ENCODE peak calls at places on chromosomes 3 and 15, in nine cellular contexts. T is Panc1, S is A549, N is K562, X is GM23338, H is HL-60, I is HCT116, M is HepG2, E is GM12878. K is an unnamed sample.

GRCh38 chr3:74489393-74489792 is 125.1 kb downstream of the CNTN3 start:
- DNase-seq in T (no peak), H (no peak), I (no peak), M (no peak), N (no peak), E (no peak), X (no peak), S (no peak), K (no peak)

GRCh38 chr15:54273928-54274327 is 295.7 kb downstream of the UNC13C start:
- DNase-seq in T (no peak), X (peak; percentile 33), N (no peak), E (no peak), M (no peak), I (no peak), H (peak; percentile 9), S (no peak), K (peak; percentile 8)

GRCh38 chr3:46903341-46904302 is 26.1 kb downstream of the PTH1R start:
- DNase-seq in X (no peak), I (no peak), E (no peak), M (no peak), S (no peak), N (peak; percentile 69), T (no peak), H (no peak), K (no peak)

GRCh38 chr15:39167114-39168058 is 413.5 kb upstream of the THBS1 start:
- DNase-seq in N (no peak), I (no peak), E (no peak), S (no peak), M (peak; percentile 48), X (no peak), H (no peak), T (no peak), K (no peak)

GRCh38 chr15:97654677-97655076 is 305.8 kb upstream of the ARRDC4 start:
- DNase-seq in S (no peak), E (no peak), N (no peak), T (no peak), I (no peak), H (no peak), M (no peak), X (peak; percentile 17), K (no peak)

GRCh38 chr15:82680200-82681102 is 29.2 kb downstream of the AP3B2 start:
- DNase-seq in I (no peak), H (peak; percentile 13), N (peak; percentile 98), T (no peak), S (peak; percentile 67), M (no peak), X (peak; percentile 94), E (no peak), K (peak; percentile 77)

GRCh38 chr3:193805448-193805847 is 212.4 kb downstream of the OPA1 start:
- DNase-seq in E (no peak), H (no peak), I (peak; percentile 77), X (no peak), T (peak; percentile 78), S (peak; percentile 80), N (peak; percentile 35), M (peak; percentile 63), K (peak; percentile 47)

GRCh38 chr3:133944641-133945441 is 49.2 kb upstream of the RAB6B start:
- DNase-seq in T (no peak), H (peak; percentile 28), E (no peak), X (no peak), M (no peak), S (no peak), I (no peak), N (no peak), K (peak; percentile 59)

GRCh38 chr3:55271549-55271948 is 215.6 kb downstream of the WNT5A start:
- DNase-seq in M (no peak), T (no peak), N (no peak), S (no peak), H (no peak), I (no peak), X (no peak), E (no peak), K (no peak)

GRCh38 chr15:52463638-52464037 is 65.0 kb downstream of the MYO5A start:
- DNase-seq in H (no peak), E (no peak), T (no peak), M (no peak), N (no peak), S (no peak), I (no peak), X (no peak), K (no peak)

GRCh38 chr15:22227961-22228762 is 147.8 kb downstream of the OR4M2 start:
- DNase-seq in E (no peak), H (no peak), T (no peak), N (no peak), M (no peak), X (no peak), S (no peak), I (no peak), K (no peak)

GRCh38 chr3:66625464-66626216 is 124.8 kb upstream of the LRIG1 start:
- DNase-seq in N (no peak), I (no peak), S (no peak), X (no peak), E (no peak), H (no peak), T (no peak), M (no peak), K (no peak)

GRCh38 chr15:82763361-82764142 is 42.3 kb downstream of the FSD2 start:
- DNase-seq in M (peak; percentile 86), T (no peak), I (no peak), H (no peak), E (no peak), N (no peak), S (no peak), X (no peak), K (no peak)

GRCh38 chr15:55661431-55661830 is 73.3 kb upstream of the PYGO1 start:
- DNase-seq in H (no peak), I (no peak), S (no peak), E (no peak), N (no peak), M (peak; percentile 69), T (no peak), X (peak; percentile 67), K (no peak)

GRCh38 chr3:76308541-76308940 is 523.2 kb upstream of the ZNF717 start:
- DNase-seq in M (no peak), E (no peak), X (no peak), T (no peak), H (no peak), N (no peak), I (no peak), S (no peak), K (no peak)

GRCh38 chr3:159765025-159765859 is 223.4 kb upstream of the IL12A start:
- DNase-seq in E (no peak), X (peak; percentile 66), N (no peak), M (no peak), S (peak; percentile 78), H (no peak), I (peak; percentile 85), T (peak; percentile 85), K (peak; percentile 74)

GRCh38 chr15:77656294-77656693 is 23.6 kb upstream of the LINGO1 start:
- DNase-seq in T (no peak), H (peak; percentile 54), E (no peak), S (no peak), N (no peak), X (no peak), M (no peak), I (no peak), K (no peak)

GRCh38 chr15:77664428-77664827 is 31.7 kb upstream of the LINGO1 start:
- DNase-seq in I (no peak), T (no peak), N (no peak), H (no peak), E (no peak), S (no peak), X (peak; percentile 52), M (no peak), K (no peak)

GRCh38 chr15:77657629-77658238 is 25.0 kb upstream of the LINGO1 start:
- DNase-seq in N (no peak), I (no peak), S (no peak), H (no peak), T (no peak), E (no peak), M (no peak), X (no peak), K (no peak)

GRCh38 chr15:77654975-77655374 is 22.3 kb upstream of the LINGO1 start:
- DNase-seq in I (peak; percentile 22), X (peak; percentile 86), S (peak; percentile 73), H (peak; percentile 31), M (peak; percentile 45), T (no peak), E (no peak), N (peak; percentile 72), K (peak; percentile 54)

GRCh38 chr15:77659350-77660321 is 26.9 kb upstream of the LINGO1 start:
- DNase-seq in E (no peak), I (peak; percentile 34), T (no peak), N (peak; percentile 95), M (peak; percentile 74), H (peak; percentile 48), S (peak; percentile 91), X (peak; percentile 83), K (peak; percentile 91)
- TF ChIP-seq REST in E (no peak), I (no peak), T (no peak), N (no peak), M (no peak), H (no peak), S (no peak), X (no peak), K (no peak)

GRCh38 chr3:15345051-15345607 is 12.7 kb upstream of the SH3BP5 start:
- DNase-seq in E (no peak), X (no peak), S (no peak), N (no peak), H (no peak), I (no peak), T (no peak), M (no peak), K (no peak)
- TF ChIP-seq REST in E (no peak), X (no peak), S (no peak), N (no peak), H (no peak), I (no peak), T (no peak), M (no peak), K (no peak)

DNA sequence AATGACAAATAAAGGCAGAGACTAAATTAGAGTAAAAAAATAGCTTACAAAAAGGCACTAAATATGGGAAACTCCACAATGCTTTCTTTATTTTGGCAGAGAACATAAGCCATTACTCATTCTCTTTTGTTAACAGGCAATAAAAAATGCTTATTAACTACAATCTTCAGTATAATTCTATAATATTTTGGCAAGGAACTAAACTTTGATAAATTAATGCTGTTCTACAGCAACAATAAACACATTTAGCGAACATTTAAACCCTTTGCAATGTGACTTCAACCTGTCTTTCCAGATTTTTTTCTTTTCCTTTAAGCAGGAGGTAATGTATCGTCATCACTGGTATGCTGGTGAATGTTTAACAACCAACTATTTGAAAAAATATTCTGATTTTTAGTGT is 42.2 kb upstream of the POU1F1 start:
- DNase-seq in I (no peak), S (no peak), H (no peak), E (no peak), T (no peak), N (no peak), X (no peak), M (no peak), K (no peak)
- TF ChIP-seq REST in I (no peak), S (no peak), H (no peak), E (no peak), T (no peak), N (no peak), X (no peak), M (no peak), K (no peak)

DNA sequence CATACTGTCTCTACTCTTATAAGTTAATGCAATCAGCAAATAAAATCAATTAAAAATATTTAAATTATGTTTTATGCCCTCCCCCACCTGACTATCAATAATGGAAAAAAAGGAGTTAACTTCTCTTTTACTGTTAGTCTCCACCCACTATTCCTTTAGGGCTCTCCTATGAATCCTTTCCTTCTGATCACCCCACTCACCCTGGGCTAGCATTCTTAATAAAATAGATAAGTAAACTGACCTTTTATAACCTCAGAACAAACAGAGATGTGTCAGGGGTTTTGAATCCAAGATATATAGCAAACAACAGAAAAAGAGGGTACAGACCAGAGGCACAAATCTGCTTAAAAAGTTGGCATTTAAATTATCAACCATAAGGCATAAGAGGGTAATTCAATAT is 116.1 kb upstream of the PLXND1 start:
- DNase-seq in H (no peak), E (no peak), N (no peak), M (no peak), T (no peak), X (no peak), I (no peak), S (no peak), K (no peak)
- TF ChIP-seq REST in H (no peak), E (no peak), N (no peak), M (no peak), T (no peak), X (no peak), I (no peak), S (no peak), K (no peak)

K was measured in SK-N-SH.